ENCODE peak calls at places on chromosome 14, in six cellular contexts. Y, U, B, N, T and E are unnamed samples.

GRCh38 chr14:100393906-100394732 is 71.0 kb downstream of the SLC25A47 start:
- DNase-seq in Y (no peak), U (no peak), B (no peak), N (no peak), T (no peak), E (no peak)

GRCh38 chr14:50340945-50341344 is 28.8 kb downstream of the DMAC2L start:
- DNase-seq in Y (no peak), U (no peak), B (no peak), N (no peak), T (peak; percentile 21), E (no peak)

GRCh38 chr14:80621701-80622100 is 319.8 kb downstream of the CEP128 start:
- DNase-seq in Y (no peak), U (no peak), B (no peak), N (no peak), T (no peak), E (no peak)

GRCh38 chr14:63922696-63923421 is 70.1 kb downstream of the SYNE2 start:
- DNase-seq in Y (peak; percentile 69), U (no peak), B (no peak), N (no peak), T (peak; percentile 87), E (no peak)

GRCh38 chr14:99412122-99413061 is 68.3 kb downstream of the SETD3 start:
- DNase-seq in Y (peak; percentile 22), U (no peak), B (no peak), N (no peak), T (no peak), E (no peak)

GRCh38 chr14:85088231-85088630 is 441.7 kb upstream of the FLRT2 start:
- DNase-seq in Y (no peak), U (no peak), B (no peak), N (no peak), T (no peak), E (no peak)

GRCh38 chr14:84555493-84555892 is 974.5 kb upstream of the FLRT2 start:
- DNase-seq in Y (no peak), U (no peak), B (no peak), N (no peak), T (no peak), E (no peak)

GRCh38 chr14:74567219-74567618 is 44.8 kb downstream of the LTBP2 start:
- DNase-seq in Y (no peak), U (no peak), B (no peak), N (no peak), T (no peak), E (no peak)

GRCh38 chr14:49593016-49593415 is 5.7 kb upstream of the LRR1 start:
- DNase-seq in Y (no peak), U (no peak), B (no peak), N (no peak), T (no peak), E (no peak)

GRCh38 chr14:69049675-69050074 is 70.6 kb upstream of the ACTN1 start:
- DNase-seq in Y (no peak), U (no peak), B (no peak), N (no peak), T (no peak), E (no peak)

GRCh38 chr14:102811254-102811963 is 34.2 kb downstream of the TRAF3 start:
- DNase-seq in Y (no peak), U (no peak), B (no peak), N (no peak), T (no peak), E (no peak)

GRCh38 chr14:81033841-81034240 is 78.4 kb downstream of the TSHR start:
- DNase-seq in Y (no peak), U (no peak), B (no peak), N (no peak), T (no peak), E (no peak)

GRCh38 chr14:51008416-51008815 is 64.1 kb upstream of the PYGL start:
- DNase-seq in Y (no peak), U (no peak), B (no peak), N (no peak), T (no peak), E (no peak)

GRCh38 chr14:70359076-70359424 is 433 bp downstream of the COX16 start:
- DNase-seq in Y (no peak), U (no peak), B (no peak), N (no peak), T (peak; percentile 65), E (no peak)

GRCh38 chr14:20970983-20971704 is 15.9 kb downstream of the RNASE2 start:
- DNase-seq in Y (peak; percentile 86), U (peak; percentile 53), B (peak; percentile 83), N (peak; percentile 33), T (peak; percentile 84), E (peak; percentile 50)

GRCh38 chr14:60079723-60080122 is 12.0 kb upstream of the PCNX4 start:
- DNase-seq in Y (no peak), U (no peak), B (no peak), N (no peak), T (peak; percentile 77), E (no peak)

GRCh38 chr14:51443195-51444018 is 203.4 kb downstream of the TMX1 start:
- DNase-seq in Y (no peak), U (no peak), B (no peak), N (peak; percentile 24), T (no peak), E (no peak)

GRCh38 chr14:92728781-92729364 is 19.6 kb downstream of the LGMN start:
- DNase-seq in Y (peak; percentile 33), U (no peak), B (no peak), N (no peak), T (peak; percentile 68), E (no peak)

GRCh38 chr14:100308112-100308792 is 2.0 kb upstream of the SLC25A29 start:
- DNase-seq in Y (no peak), U (no peak), B (no peak), N (no peak), T (peak; percentile 56), E (no peak)

GRCh38 chr14:101109347-101109638 is 205.8 kb upstream of the RTL1 start:
- DNase-seq in Y (no peak), U (no peak), B (no peak), N (no peak), T (no peak), E (no peak)

GRCh38 chr14:92586001-92586947 is 72.7 kb downstream of the RIN3 start:
- DNase-seq in Y (no peak), U (no peak), B (no peak), N (no peak), T (no peak), E (no peak)

GRCh38 chr14:92457018-92457565 is 56.5 kb upstream of the RIN3 start:
- DNase-seq in Y (no peak), U (no peak), B (no peak), N (no peak), T (no peak), E (no peak)

GRCh38 chr14:84527706-84528105 is 1002.2 kb upstream of the FLRT2 start:
- DNase-seq in Y (no peak), U (no peak), B (no peak), N (no peak), T (peak; percentile 74), E (no peak)

GRCh38 chr14:23094666-23095195 is at the start of gene ACIN1:
- DNase-seq in Y (peak; percentile 67), U (no peak), B (no peak), N (no peak), T (no peak), E (peak; percentile 56)

GRCh38 chr14:68191567-68192321 is 372.2 kb downstream of the RAD51B start:
- DNase-seq in Y (peak; percentile 55), U (no peak), B (no peak), N (no peak), T (peak; percentile 82), E (no peak)

GRCh38 chr14:104384776-104385071 is 194.8 kb upstream of the C14orf180 start:
- DNase-seq in Y (no peak), U (no peak), B (no peak), N (no peak), T (no peak), E (no peak)

GRCh38 chr14:64807588-64807987 is 72.1 kb downstream of the SPTB start:
- DNase-seq in Y (no peak), U (no peak), B (peak; percentile 56), N (no peak), T (peak; percentile 60), E (no peak)

GRCh38 chr14:104187121-104187889 is 48.9 kb downstream of the KIF26A start:
- DNase-seq in Y (peak; percentile 20), U (no peak), B (no peak), N (no peak), T (no peak), E (no peak)

GRCh38 chr14:97337670-97338069 is 540.5 kb downstream of the VRK1 start:
- DNase-seq in Y (no peak), U (no peak), B (no peak), N (no peak), T (no peak), E (no peak)

GRCh38 chr14:101874001-101874400 is 90.4 kb upstream of the DYNC1H1 start:
- DNase-seq in Y (no peak), U (no peak), B (no peak), N (no peak), T (no peak), E (no peak)

GRCh38 chr14:101843665-101844064 is 82.2 kb downstream of the PPP2R5C start:
- DNase-seq in Y (peak; percentile 9), U (no peak), B (no peak), N (no peak), T (no peak), E (no peak)

GRCh38 chr14:94665121-94665520 is 52.9 kb downstream of the SERPINA3 start:
- DNase-seq in Y (no peak), U (no peak), B (no peak), N (no peak), T (no peak), E (no peak)

GRCh38 chr14:92487513-92488133 is 26.0 kb upstream of the RIN3 start:
- DNase-seq in Y (no peak), U (no peak), B (no peak), N (no peak), T (no peak), E (no peak)

GRCh38 chr14:55780156-55780946 is 200.3 kb downstream of the KTN1 start:
- DNase-seq in Y (peak; percentile 85), U (no peak), B (peak; percentile 21), N (no peak), T (no peak), E (no peak)

GRCh38 chr14:67738740-67739504 is 37.2 kb downstream of the RDH12 start:
- DNase-seq in Y (peak; percentile 72), U (no peak), B (peak; percentile 71), N (no peak), T (peak; percentile 68), E (no peak)

GRCh38 chr14:36818794-36819384 is 157.2 kb downstream of the PAX9 start:
- DNase-seq in Y (no peak), U (no peak), B (no peak), N (no peak), T (peak; percentile 65), E (no peak)

GRCh38 chr14:47678157-47678556 is 2.8 kb upstream of the MDGA2 start:
- DNase-seq in Y (no peak), U (no peak), B (no peak), N (no peak), T (peak; percentile 61), E (no peak)

GRCh38 chr14:22846811-22847307 is 10.5 kb downstream of the MMP14 start:
- DNase-seq in Y (no peak), U (no peak), B (no peak), N (no peak), T (no peak), E (no peak)

GRCh38 chr14:94054936-94055335 is 26.1 kb downstream of the DDX24 start:
- DNase-seq in Y (no peak), U (no peak), B (no peak), N (no peak), T (no peak), E (no peak)